ENCODE peak calls at places on chromosomes 1 and 21, in nine cellular contexts. D, A, O, Z, M, I, L, F and K are unnamed samples.
A peak's percentile ranks its signal among the peaks of the same experiment; 100 is the strongest.

GRCh38 chr1:215198021-215198420 is 115.5 kb downstream of the KCNK2 start:
- DNase-seq in O (no peak), I (no peak), L (no peak), F (no peak), A (no peak), M (no peak), Z (no peak), D (no peak), K (no peak)

GRCh38 chr1:220631238-220631842 is 58.8 kb upstream of the C1orf115 start:
- DNase-seq in A (no peak), F (no peak), Z (no peak), L (no peak), M (no peak), O (no peak), I (no peak), D (no peak), K (no peak)

GRCh38 chr1:14913475-14914155 is 239.9 kb upstream of the TMEM51 start:
- DNase-seq in L (peak; percentile 75), I (no peak), M (no peak), A (no peak), O (no peak), F (peak; percentile 34), D (no peak), Z (no peak), K (no peak)

GRCh38 chr1:164914208-164914607 is 355.2 kb downstream of the PBX1 start:
- DNase-seq in D (no peak), L (peak; percentile 24), F (peak; percentile 14), M (no peak), Z (no peak), A (no peak), O (no peak), I (no peak), K (no peak)

GRCh38 chr1:97832490-97832889 is 88.3 kb downstream of the DPYD start:
- DNase-seq in D (no peak), F (no peak), L (no peak), O (peak; percentile 33), A (no peak), I (no peak), Z (no peak), M (no peak), K (no peak)

GRCh38 chr1:118160825-118161224 is 24.2 kb downstream of the SPAG17 start:
- DNase-seq in I (no peak), F (no peak), A (no peak), Z (no peak), M (no peak), O (no peak), L (no peak), D (no peak), K (no peak)

GRCh38 chr1:212615092-212615470 is 6.5 kb downstream of the ATF3 start:
- DNase-seq in F (no peak), Z (no peak), I (no peak), M (no peak), A (no peak), O (no peak), L (no peak), D (no peak), K (no peak)

GRCh38 chr1:199089393-199090122 is 450.7 kb downstream of the PTPRC start:
- DNase-seq in L (no peak), I (no peak), O (no peak), D (no peak), F (no peak), M (no peak), A (no peak), Z (no peak), K (no peak)

GRCh38 chr21:42254631-42255030 is 35.7 kb downstream of the ABCG1 start:
- DNase-seq in F (no peak), Z (no peak), M (no peak), O (no peak), A (no peak), D (no peak), I (no peak), L (no peak), K (no peak)

GRCh38 chr1:225572422-225572821 is 80.5 kb downstream of the ENAH start:
- DNase-seq in D (no peak), Z (no peak), A (no peak), F (no peak), M (no peak), L (no peak), O (no peak), I (no peak), K (no peak)

GRCh38 chr1:241615043-241615974 is 24.9 kb downstream of the CHML start:
- DNase-seq in L (no peak), Z (no peak), F (peak; percentile 71), I (no peak), M (no peak), D (no peak), A (no peak), O (no peak), K (no peak)

GRCh38 chr1:202107801-202108731 is 14.7 kb upstream of the GPR37L1 start:
- DNase-seq in L (no peak), F (peak; percentile 84), O (peak; percentile 50), D (no peak), I (no peak), A (no peak), Z (peak; percentile 70), M (no peak), K (no peak)

GRCh38 chr1:93395195-93395594 is 49.5 kb downstream of the DR1 start:
- DNase-seq in D (no peak), O (no peak), F (no peak), A (no peak), L (no peak), I (no peak), M (no peak), Z (no peak), K (no peak)

GRCh38 chr21:30463713-30464112 is 16.5 kb downstream of the KRTAP19-1 start:
- DNase-seq in L (no peak), D (no peak), Z (peak; percentile 39), A (no peak), I (no peak), M (no peak), O (no peak), F (peak; percentile 37), K (no peak)

GRCh38 chr1:24903011-24903461 is 27.0 kb downstream of the RUNX3 start:
- DNase-seq in I (no peak), M (no peak), F (no peak), A (peak; percentile 58), O (no peak), L (no peak), D (no peak), Z (no peak), K (peak; percentile 47)